ENCODE peak calls at places on chromosomes 6 and 20, in four cellular contexts. O is MM.1S, K is cardiac muscle cell, M is brain microvascular endothelial cell. R is an unnamed sample.

GRCh38 chr20:34237942-34238341 is 3.3 kb upstream of the ASIP start:
- DNase-seq in K (no peak), O (no peak), M (no peak), R (no peak)

GRCh38 chr6:135451617-135452190 is 45.8 kb downstream of the AHI1 start:
- DNase-seq in K (peak), M (no peak), O (peak), R (no peak)

GRCh38 chr20:32150291-32150848 is 40.9 kb downstream of the TM9SF4 start:
- DNase-seq in O (no peak), M (no peak), K (no peak), R (no peak)

GRCh38 chr20:44642203-44643153 is 9.0 kb downstream of the ADA start:
- DNase-seq in K (peak), M (peak), O (peak), R (peak)

GRCh38 chr6:53792016-53792415 is 2.8 kb upstream of the LRRC1 start:
- DNase-seq in K (no peak), O (no peak), M (peak), R (no peak)

GRCh38 chr6:136501081-136501480 is 49.1 kb downstream of the MAP7 start:
- DNase-seq in M (no peak), O (no peak), K (no peak), R (no peak)

GRCh38 chr20:53873249-53873642 is 197.1 kb downstream of the BCAS1 start:
- DNase-seq in M (no peak), K (no peak), O (peak), R (no peak)

GRCh38 chr20:1827974-1828785 is 67.0 kb upstream of the SIRPA start:
- DNase-seq in M (no peak), K (no peak), O (no peak), R (peak)

GRCh38 chr6:162621246-162621645 is 106.3 kb downstream of the PRKN start:
- DNase-seq in O (no peak), M (peak), K (peak), R (no peak)

GRCh38 chr20:50346372-50347347 is 156.0 kb downstream of the CEBPB start:
- DNase-seq in K (peak), M (peak), O (no peak), R (peak)

GRCh38 chr6:81792826-81793225 is 40.3 kb upstream of the TENT5A start:
- DNase-seq in M (no peak), O (no peak), K (no peak), R (no peak)

GRCh38 chr20:33209789-33210188 is 7.4 kb upstream of the BPIFA3 start:
- DNase-seq in K (peak), O (peak), M (peak), R (peak)

GRCh38 chr6:139882977-139883728 is 508.7 kb upstream of the CITED2 start:
- DNase-seq in M (peak), K (peak), O (peak), R (no peak)

DNA sequence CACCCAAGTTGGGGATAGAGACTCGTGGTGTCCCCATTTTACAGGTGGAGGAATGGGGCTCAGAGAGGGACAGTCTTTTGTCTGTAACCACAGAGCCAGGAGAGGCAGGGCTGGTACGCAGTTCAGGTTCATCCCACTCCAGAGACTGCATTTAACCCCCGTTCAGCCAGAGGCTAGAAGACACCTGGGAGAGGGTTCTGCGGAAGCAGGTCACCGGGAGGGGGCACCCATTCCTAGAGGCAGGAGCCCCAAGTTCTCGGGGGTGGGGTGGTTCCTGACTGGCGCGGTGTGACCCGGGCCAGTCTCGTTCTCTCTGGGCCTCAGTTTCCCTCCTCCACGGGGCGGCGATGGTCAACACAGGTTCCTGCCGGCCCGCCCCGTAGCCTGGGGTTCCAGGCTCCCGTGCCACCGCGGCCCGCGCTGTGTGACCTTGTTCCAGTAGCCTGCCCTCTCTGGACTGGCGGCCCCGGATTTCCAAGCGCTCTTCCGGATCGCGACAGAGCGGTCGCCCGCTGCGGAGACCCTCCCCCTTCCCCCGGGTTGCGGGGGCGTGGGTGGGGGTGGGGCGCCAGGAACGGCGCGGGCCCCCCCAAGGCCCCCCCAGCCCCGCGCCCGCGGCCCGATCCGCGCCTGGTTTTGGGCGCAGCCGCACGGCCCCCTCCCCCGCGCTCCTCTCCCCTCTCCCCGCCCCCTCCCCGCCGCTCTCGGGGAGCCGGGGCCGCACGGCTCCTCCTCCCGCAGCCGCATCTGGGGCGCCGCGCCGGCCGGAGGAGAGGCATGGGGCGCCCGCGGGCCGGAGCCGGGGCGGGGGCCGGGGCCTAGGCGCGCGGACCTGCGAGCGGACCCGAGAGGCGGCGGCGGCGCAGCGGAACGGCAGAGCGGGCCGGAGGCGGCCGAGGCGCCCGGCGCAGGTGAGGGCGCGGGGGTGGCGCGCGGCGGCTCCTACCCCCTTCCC is at the start of gene DLGAP4:
- DNase-seq in K (peak), M (no peak), O (no peak), R (no peak)
- H3K27ac ChIP-seq in K (no peak), M (no peak), O (no peak), R (peak)

DNA sequence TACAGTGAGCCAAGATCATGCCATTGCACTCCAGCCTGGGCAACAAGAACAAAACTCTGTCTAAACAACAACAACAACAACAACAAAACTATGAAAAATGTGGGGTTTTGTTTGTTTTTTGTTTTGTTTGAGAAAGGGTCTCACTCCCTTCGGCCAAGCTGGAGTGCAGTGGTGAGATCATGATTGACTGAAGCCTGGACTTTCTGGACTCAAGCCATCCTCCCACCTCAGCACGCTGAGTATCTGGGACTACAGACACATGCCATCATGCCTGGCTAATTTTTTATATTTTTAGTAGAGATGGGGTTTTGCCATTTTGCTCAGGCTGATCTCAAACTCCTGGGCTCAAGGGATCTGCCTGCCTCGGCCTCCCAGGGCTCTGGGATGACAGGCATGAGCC is 2.8 kb upstream of the MYLIP start:
- DNase-seq in M (no peak), K (no peak), O (no peak), R (no peak)
- TF ChIP-seq CTCF in M (no peak), K (no peak), O (no peak), R (no peak)

GRCh38 chr6:7138111-7138510 is 30.4 kb downstream of the RREB1 start:
- DNase-seq in M (no peak), O (no peak), K (no peak), R (no peak)
- H3K4me3 ChIP-seq in M (no peak), O (peak), K (no peak), R (no peak)

DNA sequence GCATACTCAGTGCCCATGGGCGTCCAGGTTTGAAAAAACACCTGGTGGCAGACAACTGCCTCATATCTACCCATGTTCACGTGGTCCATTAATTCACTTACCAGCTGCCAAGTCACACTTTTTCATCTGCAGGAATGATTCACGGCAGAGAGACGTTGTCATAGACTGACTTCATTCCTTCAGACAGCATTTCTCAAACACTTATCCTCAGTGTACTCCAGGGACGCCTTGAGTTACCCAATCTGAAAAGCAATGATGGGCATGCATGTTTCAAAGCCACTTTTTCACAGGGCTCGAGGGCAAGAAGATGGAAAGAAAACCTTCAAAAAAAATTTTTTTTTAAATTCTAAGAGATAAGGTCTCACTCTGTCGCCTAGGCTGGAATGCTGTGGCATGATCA is 6.0 kb downstream of the MMP24OS start:
- DNase-seq in M (peak), K (no peak), O (no peak), R (no peak)
- H3K27ac ChIP-seq in M (no peak), K (no peak), O (no peak), R (no peak)

GRCh38 chr20:16691381-16691780 is 38.4 kb upstream of the SNRPB2 start:
- DNase-seq in O (no peak), M (no peak), K (no peak), R (no peak)
- TF ChIP-seq CTCF in O (no peak), M (no peak), K (no peak), R (no peak)

DNA sequence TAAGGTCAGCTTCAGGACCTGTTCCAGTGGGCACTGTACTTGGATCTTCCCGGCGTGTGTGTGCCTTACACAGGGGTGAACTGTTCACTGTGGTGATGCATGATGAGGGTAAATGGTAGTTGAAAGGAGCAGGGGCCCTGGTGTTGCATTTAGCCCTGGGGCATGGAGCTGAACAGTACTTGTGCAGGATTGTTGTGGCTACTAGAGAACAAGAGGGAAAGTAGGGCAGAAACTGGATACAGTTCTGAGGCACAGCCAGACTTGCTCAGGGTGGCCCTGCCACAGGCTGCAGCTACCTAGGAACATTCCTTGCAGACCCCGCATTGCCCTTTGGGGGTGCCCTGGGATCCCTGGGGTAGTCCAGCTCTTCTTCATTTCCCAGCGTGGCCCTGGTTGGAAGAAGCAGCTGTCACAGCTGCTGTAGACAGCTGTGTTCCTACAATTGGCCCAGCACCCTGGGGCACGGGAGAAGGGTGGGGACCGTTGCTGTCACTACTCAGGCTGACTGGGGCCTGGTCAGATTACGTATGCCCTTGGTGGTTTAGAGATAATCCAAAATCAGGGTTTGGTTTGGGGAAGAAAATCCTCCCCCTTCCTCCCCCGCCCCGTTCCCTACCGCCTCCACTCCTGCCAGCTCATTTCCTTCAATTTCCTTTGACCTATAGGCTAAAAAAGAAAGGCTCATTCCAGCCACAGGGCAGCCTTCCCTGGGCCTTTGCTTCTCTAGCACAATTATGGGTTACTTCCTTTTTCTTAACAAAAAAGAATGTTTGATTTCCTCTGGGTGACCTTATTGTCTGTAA is 292.5 kb downstream of the ESR1 start:
- DNase-seq in K (peak), M (no peak), O (no peak), R (no peak)
- H3K4me3 ChIP-seq in K (no peak), M (no peak), O (no peak), R (no peak)

R was measured in dorsolateral prefrontal cortex.